ENCODE peak calls at places on chromosomes 1 and 21, in ten cellular contexts. E, H, F, G, B, A, S, V, N and Q are unnamed samples. For H3K36me3, the result is how much of the 10 kb centered on the place peaks cover.

GRCh38 chr21:32253215-32253641 is 25.6 kb downstream of the MIS18A start:
- DNase-seq in E (no peak), H (peak), F (peak), G (no peak), B (no peak), A (no peak), S (peak), V (no peak), N (no peak), Q (no peak)

GRCh38 chr1:54944610-54945392 is 35.6 kb upstream of the TMEM61 start:
- DNase-seq in E (peak), H (peak), F (peak), G (peak), B (peak), A (peak), S (peak), V (peak), N (peak), Q (peak)

GRCh38 chr1:63405987-63406386 is 38.6 kb downstream of the ALG6 start:
- DNase-seq in E (no peak), H (no peak), F (no peak), G (no peak), B (no peak), A (no peak), S (no peak), V (no peak), N (no peak), Q (no peak)

GRCh38 chr1:27872802-27873665 is 690 bp downstream of the THEMIS2 start:
- DNase-seq in E (no peak), H (no peak), F (peak), G (no peak), B (peak), A (peak), S (no peak), V (no peak), N (no peak), Q (no peak)

GRCh38 chr1:23473037-23473800 is 10.8 kb downstream of the ASAP3 start:
- DNase-seq in E (no peak), H (no peak), F (no peak), G (peak), B (no peak), A (no peak), S (no peak), V (no peak), N (peak), Q (no peak)

GRCh38 chr1:59150537-59151386 is 146.1 kb upstream of the FGGY start:
- DNase-seq in E (no peak), H (peak), F (peak), G (peak), B (peak), A (no peak), S (peak), V (peak), N (peak), Q (peak)

GRCh38 chr1:205921559-205921887 is 21.7 kb downstream of the SLC26A9 start:
- DNase-seq in E (no peak), H (no peak), F (no peak), G (no peak), B (peak), A (no peak), S (no peak), V (no peak), N (no peak), Q (peak)

GRCh38 chr21:38487906-38488639 is 10.2 kb downstream of the ERG start:
- DNase-seq in E (no peak), H (no peak), F (no peak), G (no peak), B (no peak), A (no peak), S (no peak), V (no peak), N (no peak), Q (no peak)

GRCh38 chr1:33094971-33095604 is 14.1 kb downstream of the AZIN2 start:
- DNase-seq in E (no peak), H (no peak), F (peak), G (peak), B (peak), A (peak), S (no peak), V (peak), N (no peak), Q (peak)

GRCh38 chr1:45403298-45404079 is 63.2 kb upstream of the MUTYH start:
- DNase-seq in E (no peak), H (no peak), F (no peak), G (no peak), B (no peak), A (no peak), S (no peak), V (no peak), N (no peak), Q (no peak)

GRCh38 chr1:1419812-1420653 is 1.0 kb downstream of the ANKRD65 start:
- DNase-seq in E (no peak), H (no peak), F (peak), G (no peak), B (peak), A (peak), S (peak), V (no peak), N (no peak), Q (no peak)

GRCh38 chr1:234975122-234975940 is 153.3 kb downstream of the TOMM20 start:
- DNase-seq in E (no peak), H (no peak), F (no peak), G (no peak), B (peak), A (no peak), S (no peak), V (no peak), N (peak), Q (no peak)

GRCh38 chr1:25118554-25118953 is 113.7 kb downstream of the SYF2 start:
- DNase-seq in E (no peak), H (no peak), F (no peak), G (no peak), B (no peak), A (no peak), S (no peak), V (no peak), N (no peak), Q (no peak)

GRCh38 chr1:153728305-153729066 is 636 bp downstream of the INTS3 start:
- DNase-seq in E (peak), H (peak), F (peak), G (peak), B (peak), A (peak), S (peak), V (peak), N (no peak), Q (peak)

DNA sequence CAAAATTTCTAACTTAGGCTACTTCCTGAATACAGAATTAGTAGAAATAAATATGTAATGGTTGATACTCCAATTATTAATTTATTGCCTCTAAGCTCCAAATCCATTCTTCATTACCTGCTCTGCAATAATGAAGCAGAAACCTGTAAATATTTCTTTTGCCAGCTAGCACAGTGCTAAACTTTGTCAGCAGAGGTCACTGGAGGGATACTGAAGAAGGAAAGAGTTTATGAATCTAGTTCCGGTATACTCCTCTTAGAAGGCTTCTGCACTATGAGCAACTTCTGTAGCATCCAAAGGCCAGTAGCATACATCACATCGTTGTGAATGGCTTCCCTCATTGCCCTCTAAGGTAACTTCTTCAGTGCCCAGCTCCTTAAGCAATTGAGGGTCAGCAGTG is 81.0 kb upstream of the LHX8 start:
- DNase-seq in E (no peak), H (no peak), F (no peak), G (no peak), B (peak), A (no peak), S (no peak), V (no peak), N (no peak), Q (no peak)
- TF ChIP-seq CTCF in E (no peak), H (no peak), F (peak), G (no peak), B (peak), A (peak), S (no peak), V (no peak), N (no peak), Q (peak)

GRCh38 chr1:108961198-108961597 is 2.1 kb downstream of the CLCC1 start:
- DNase-seq in E (no peak), H (no peak), F (no peak), G (no peak), B (no peak), A (no peak), S (no peak), V (no peak), N (no peak), Q (no peak)

GRCh38 chr1:108961752-108962486 is 1.4 kb downstream of the CLCC1 start:
- DNase-seq in E (no peak), H (no peak), F (no peak), G (no peak), B (no peak), A (no peak), S (no peak), V (no peak), N (no peak), Q (no peak)

GRCh38 chr1:108962681-108963051 is 618 bp downstream of the CLCC1 start:
- DNase-seq in E (no peak), H (no peak), F (no peak), G (peak), B (peak), A (no peak), S (no peak), V (peak), N (no peak), Q (peak)

GRCh38 chr1:108960719-108961118 is 2.6 kb downstream of the CLCC1 start:
- DNase-seq in E (no peak), H (no peak), F (no peak), G (no peak), B (no peak), A (no peak), S (no peak), V (no peak), N (no peak), Q (no peak)

GRCh38 chr1:108963052-108963686 is at the start of gene CLCC1:
- DNase-seq in E (peak), H (peak), F (peak), G (peak), B (peak), A (peak), S (peak), V (peak), N (peak), Q (peak)
- H3K36me3 ChIP-seq in E (under half), H (under half), F (under half), G (under half), B (under half), A (under half), S (under half), V (under half), N (under half), Q (under half)

DNA sequence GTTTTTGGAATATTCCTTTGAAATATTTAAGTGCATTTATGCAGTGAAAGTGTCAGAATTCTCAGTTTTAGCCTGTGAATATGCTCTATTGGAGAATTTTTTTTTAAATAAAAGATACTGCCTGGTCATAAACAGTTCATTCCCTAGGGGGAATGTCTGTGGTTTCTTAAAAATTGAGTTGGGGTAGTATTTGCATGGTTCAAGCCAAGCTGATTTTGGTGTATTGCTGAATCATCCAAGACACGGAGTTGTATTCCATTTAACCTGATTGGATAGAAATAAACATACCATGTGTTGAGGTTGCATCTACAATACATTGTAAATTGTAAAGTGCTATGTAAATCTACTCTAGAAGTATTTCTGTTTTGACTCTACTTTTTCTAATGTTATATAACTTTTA is 198.9 kb downstream of the USP25 start:
- DNase-seq in E (no peak), H (no peak), F (no peak), G (no peak), B (no peak), A (no peak), S (no peak), V (no peak), N (no peak), Q (no peak)
- TF ChIP-seq CTCF in E (no peak), H (no peak), F (no peak), G (no peak), B (no peak), A (no peak), S (no peak), V (no peak), N (no peak), Q (no peak)

GRCh38 chr1:161168906-161169305 is 2.7 kb downstream of the PPOX start:
- DNase-seq in E (no peak), H (no peak), F (no peak), G (no peak), B (no peak), A (no peak), S (no peak), V (no peak), N (no peak), Q (no peak)
- H3K36me3 ChIP-seq in E (under half), H (half or more), F (half or more), G (half or more), B (half or more), A (under half), S (under half), V (half or more), N (under half), Q (half or more)

DNA sequence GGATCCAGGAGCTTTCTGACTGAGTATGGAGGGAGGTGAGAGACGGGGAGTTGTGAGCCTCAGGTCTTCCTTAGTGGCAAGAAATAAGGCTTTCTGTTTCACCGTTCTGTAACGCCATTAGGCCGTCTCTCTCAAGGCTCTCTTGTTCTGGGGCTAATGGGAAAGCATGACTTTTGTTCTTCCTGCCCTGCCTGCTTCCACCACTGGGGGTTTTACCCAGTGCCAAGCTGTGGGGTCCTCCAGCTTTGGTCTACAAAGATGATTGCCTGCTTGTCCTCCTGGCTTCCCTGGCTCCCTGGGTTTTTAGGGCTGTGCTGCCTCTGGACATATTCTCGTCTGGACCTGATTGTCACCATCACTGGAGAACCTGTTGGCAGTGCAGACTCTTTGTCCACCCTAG is 74.8 kb upstream of the TINAGL1 start:
- DNase-seq in E (no peak), H (no peak), F (no peak), G (no peak), B (peak), A (peak), S (no peak), V (no peak), N (no peak), Q (no peak)
- TF ChIP-seq CTCF in E (no peak), H (no peak), F (no peak), G (no peak), B (peak), A (peak), S (no peak), V (no peak), N (no peak), Q (peak)